ENCODE peak calls at places on chromosomes 12 and 14, in five cellular contexts. Z, U, G, K and P are unnamed samples. For H3K36me3 and H3K27me3, the result is how much of the 10 kb centered on the place peaks cover.

GRCh38 chr12:126734738-126735137 is 1532.2 kb upstream of the TMEM132C start:
- DNase-seq in G (no peak), U (no peak), K (no peak), Z (no peak), P (no peak)

GRCh38 chr12:79402626-79403025 is 288.1 kb downstream of the PAWR start:
- DNase-seq in G (no peak), U (no peak), K (no peak), Z (no peak), P (no peak)

GRCh38 chr12:93302331-93303229 is 75.1 kb upstream of the NUDT4 start:
- DNase-seq in K (no peak), G (no peak), Z (no peak), U (no peak), P (no peak)

GRCh38 chr14:24347140-24347539 is 7.3 kb upstream of the RIPK3 start:
- DNase-seq in Z (no peak), G (no peak), K (no peak), U (no peak), P (no peak)

GRCh38 chr12:3761116-3761770 is 8.3 kb upstream of the CRACR2A start:
- DNase-seq in G (no peak), K (no peak), U (no peak), Z (no peak), P (no peak)

GRCh38 chr12:51827925-51828818 is 20.3 kb downstream of the FIGNL2 start:
- DNase-seq in Z (peak), K (no peak), U (no peak), G (peak), P (no peak)

GRCh38 chr14:22448035-22448904 is 140.8 kb downstream of the DAD1 start:
- DNase-seq in Z (no peak), U (no peak), G (no peak), K (no peak), P (no peak)

GRCh38 chr12:91633734-91634357 is 451.2 kb upstream of the DCN start:
- DNase-seq in G (no peak), Z (no peak), K (peak), U (no peak), P (no peak)

GRCh38 chr14:93566065-93566693 is 135.4 kb downstream of the UNC79 start:
- DNase-seq in G (no peak), U (no peak), K (no peak), Z (no peak), P (no peak)

GRCh38 chr12:92503029-92503931 is 199.5 kb upstream of the PLEKHG7 start:
- DNase-seq in G (no peak), K (no peak), U (no peak), Z (no peak), P (no peak)

GRCh38 chr12:5665615-5666014 is 233.7 kb downstream of the NTF3 start:
- DNase-seq in U (no peak), K (no peak), G (no peak), Z (no peak), P (no peak)

GRCh38 chr12:75690556-75690955 is 179.1 kb upstream of the KRR1 start:
- DNase-seq in K (no peak), Z (peak), G (no peak), U (no peak), P (no peak)

GRCh38 chr12:105723534-105723933 is 393.0 kb downstream of the C12orf75 start:
- DNase-seq in K (no peak), G (no peak), U (no peak), Z (no peak), P (no peak)

GRCh38 chr14:104356738-104357688 is 218.6 kb downstream of the KIF26A start:
- DNase-seq in U (peak), K (no peak), Z (no peak), G (no peak), P (peak)

GRCh38 chr14:77157716-77158115 is 16.1 kb upstream of the ZDHHC22 start:
- DNase-seq in Z (no peak), G (no peak), U (no peak), K (no peak), P (peak)

GRCh38 chr12:46754550-46754949 is 71.2 kb downstream of the SLC38A4 start:
- DNase-seq in K (no peak), U (no peak), G (no peak), Z (no peak), P (no peak)

GRCh38 chr12:123516221-123516780 is 17.2 kb downstream of the RILPL1 start:
- DNase-seq in K (no peak), U (no peak), G (no peak), Z (no peak), P (no peak)

GRCh38 chr12:20366776-20367409 is 1.4 kb upstream of the PDE3A start:
- DNase-seq in K (no peak), U (peak), G (no peak), Z (no peak), P (no peak)

GRCh38 chr12:46959484-46959883 is 119.9 kb upstream of the PCED1B start:
- DNase-seq in K (no peak), G (no peak), Z (peak), U (no peak), P (no peak)

GRCh38 chr12:50862316-50862715 is 19.6 kb downstream of the TMPRSS12 start:
- DNase-seq in G (no peak), K (no peak), U (no peak), Z (peak), P (no peak)

GRCh38 chr14:91219505-91220389 is 24.8 kb downstream of the GPR68 start:
- DNase-seq in G (no peak), K (no peak), U (no peak), Z (no peak), P (no peak)

GRCh38 chr14:24398298-24398942 is 383 bp upstream of the NYNRIN start:
- DNase-seq in U (peak), G (peak), Z (no peak), K (no peak), P (peak)

GRCh38 chr12:11962795-11963347 is 107.9 kb upstream of the BCL2L14 start:
- DNase-seq in G (no peak), U (no peak), Z (no peak), K (no peak), P (no peak)

GRCh38 chr12:3624273-3624672 is 128.6 kb downstream of the CRACR2A start:
- DNase-seq in G (no peak), U (no peak), K (no peak), Z (no peak), P (no peak)

GRCh38 chr14:72679591-72680151 is 214.2 kb downstream of the DPF3 start:
- DNase-seq in Z (no peak), U (peak), G (no peak), K (no peak), P (peak)

GRCh38 chr12:21818627-21819026 is 44.1 kb upstream of the KCNJ8 start:
- DNase-seq in Z (no peak), U (no peak), G (no peak), K (no peak), P (no peak)

GRCh38 chr12:2682301-2683282 is 112.2 kb upstream of the FKBP4 start:
- DNase-seq in G (peak), K (peak), Z (peak), U (peak), P (peak)

GRCh38 chr12:52204931-52205505 is 13.2 kb upstream of the KRT80 start:
- DNase-seq in Z (no peak), G (no peak), K (no peak), U (no peak), P (peak)

GRCh38 chr12:128693771-128694170 is 130.0 kb downstream of the SLC15A4 start:
- DNase-seq in U (no peak), Z (no peak), K (no peak), G (no peak), P (no peak)

GRCh38 chr12:85948340-85948739 is 74.2 kb downstream of the NTS start:
- DNase-seq in G (no peak), U (no peak), Z (no peak), K (no peak), P (no peak)

GRCh38 chr14:87944987-87945604 is 47.9 kb downstream of the GALC start:
- DNase-seq in G (no peak), K (no peak), U (peak), Z (peak), P (no peak)

GRCh38 chr12:14283489-14284144 is 81.9 kb upstream of the ATF7IP start:
- DNase-seq in U (no peak), G (no peak), Z (no peak), K (no peak), P (peak)
- H3K4me3 ChIP-seq in U (no peak), G (no peak), Z (no peak), K (no peak), P (no peak)

GRCh38 chr12:67302162-67302561 is 33.0 kb downstream of the CAND1 start:
- DNase-seq in G (no peak), Z (no peak), K (no peak), U (no peak), P (no peak)
- H3K36me3 ChIP-seq in G (half or more), Z (half or more), K (under half), U (half or more), P (under half)

GRCh38 chr14:99749763-99750715 is 43.2 kb upstream of the EML1 start:
- DNase-seq in G (no peak), K (no peak), Z (no peak), U (peak), P (no peak)
- H3K27me3 ChIP-seq in G (under half), K (under half), Z (under half), U (under half), P (under half)

DNA sequence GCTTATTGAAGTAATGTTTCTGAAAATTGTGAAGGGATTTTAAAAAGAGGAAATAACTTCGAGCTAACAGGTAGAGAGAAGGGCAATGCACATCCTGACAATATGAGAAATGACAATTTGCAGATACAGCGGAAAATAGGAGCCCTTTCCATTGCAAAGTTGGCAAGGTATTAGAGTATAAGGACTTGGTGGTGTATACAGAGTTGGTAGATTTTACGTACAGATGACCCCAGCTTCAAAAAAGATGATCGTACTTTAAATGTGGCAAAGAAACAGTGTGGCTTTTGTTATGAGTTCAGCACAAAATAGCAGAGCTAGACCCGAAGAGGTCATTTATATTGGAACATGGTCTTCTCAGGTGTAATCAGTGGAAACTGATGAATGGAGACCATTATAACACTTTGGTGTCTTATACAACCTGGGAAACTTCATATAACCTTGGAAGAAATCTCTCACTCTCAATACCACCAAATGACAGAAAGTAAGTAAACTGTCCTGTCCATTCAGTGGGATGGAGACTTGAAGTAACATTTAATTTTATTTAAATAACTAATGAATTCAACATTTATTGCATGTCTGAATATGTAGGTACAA is 2.3 kb downstream of the CLEC2B start:
- DNase-seq in K (no peak), G (no peak), Z (no peak), U (no peak), P (no peak)
- H3K4me3 ChIP-seq in K (peak), G (no peak), Z (no peak), U (no peak), P (no peak)

GRCh38 chr14:81193924-81194633 is 26.7 kb downstream of the GTF2A1 start:
- DNase-seq in G (no peak), Z (peak), K (no peak), U (no peak), P (no peak)

GRCh38 chr14:81200041-81200440 is 20.7 kb downstream of the GTF2A1 start:
- DNase-seq in K (peak), G (no peak), Z (no peak), U (no peak), P (no peak)

GRCh38 chr14:81198651-81199050 is 22.1 kb downstream of the GTF2A1 start:
- DNase-seq in G (no peak), U (no peak), Z (no peak), K (no peak), P (no peak)

DNA sequence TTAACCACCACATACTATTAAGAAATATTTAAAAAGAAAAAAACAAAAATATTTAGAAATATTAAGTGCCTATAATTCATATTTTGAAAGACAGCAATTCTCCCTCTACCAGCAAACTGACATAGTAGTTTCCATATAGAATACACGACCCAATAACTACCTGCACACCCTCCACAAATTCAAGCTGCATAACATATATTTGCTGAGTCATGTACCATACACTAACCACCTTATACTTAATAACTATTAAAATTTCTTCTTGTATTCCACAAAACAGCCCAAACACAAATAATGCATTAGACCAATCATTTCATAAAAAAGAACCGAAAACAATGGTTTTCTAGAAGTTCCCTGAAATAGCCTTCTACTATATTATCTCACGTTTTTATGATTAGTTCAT is 21.7 kb downstream of the GTF2A1 start:
- DNase-seq in Z (no peak), G (no peak), K (no peak), U (no peak), P (no peak)
- H3K36me3 ChIP-seq in Z (under half), G (half or more), K (under half), U (half or more), P (under half)

GRCh38 chr12:130199536-130200390 is 37.5 kb downstream of the FZD10 start:
- DNase-seq in G (no peak), U (no peak), K (no peak), Z (no peak), P (no peak)
- H3K27me3 ChIP-seq in G (under half), U (under half), K (under half), Z (half or more), P (under half)

GRCh38 chr12:13254311-13254710 is 57.8 kb downstream of the EMP1 start:
- DNase-seq in K (no peak), U (no peak), Z (no peak), G (no peak), P (no peak)

GRCh38 chr12:13256705-13257045 is 60.1 kb downstream of the EMP1 start:
- DNase-seq in Z (no peak), G (no peak), K (no peak), U (no peak), P (no peak)

GRCh38 chr12:13258212-13258611 is 61.7 kb downstream of the EMP1 start:
- DNase-seq in Z (no peak), G (no peak), K (no peak), U (no peak), P (no peak)

GRCh38 chr12:13257356-13257875 is 60.9 kb downstream of the EMP1 start:
- DNase-seq in G (no peak), U (no peak), Z (no peak), K (no peak), P (no peak)

DNA sequence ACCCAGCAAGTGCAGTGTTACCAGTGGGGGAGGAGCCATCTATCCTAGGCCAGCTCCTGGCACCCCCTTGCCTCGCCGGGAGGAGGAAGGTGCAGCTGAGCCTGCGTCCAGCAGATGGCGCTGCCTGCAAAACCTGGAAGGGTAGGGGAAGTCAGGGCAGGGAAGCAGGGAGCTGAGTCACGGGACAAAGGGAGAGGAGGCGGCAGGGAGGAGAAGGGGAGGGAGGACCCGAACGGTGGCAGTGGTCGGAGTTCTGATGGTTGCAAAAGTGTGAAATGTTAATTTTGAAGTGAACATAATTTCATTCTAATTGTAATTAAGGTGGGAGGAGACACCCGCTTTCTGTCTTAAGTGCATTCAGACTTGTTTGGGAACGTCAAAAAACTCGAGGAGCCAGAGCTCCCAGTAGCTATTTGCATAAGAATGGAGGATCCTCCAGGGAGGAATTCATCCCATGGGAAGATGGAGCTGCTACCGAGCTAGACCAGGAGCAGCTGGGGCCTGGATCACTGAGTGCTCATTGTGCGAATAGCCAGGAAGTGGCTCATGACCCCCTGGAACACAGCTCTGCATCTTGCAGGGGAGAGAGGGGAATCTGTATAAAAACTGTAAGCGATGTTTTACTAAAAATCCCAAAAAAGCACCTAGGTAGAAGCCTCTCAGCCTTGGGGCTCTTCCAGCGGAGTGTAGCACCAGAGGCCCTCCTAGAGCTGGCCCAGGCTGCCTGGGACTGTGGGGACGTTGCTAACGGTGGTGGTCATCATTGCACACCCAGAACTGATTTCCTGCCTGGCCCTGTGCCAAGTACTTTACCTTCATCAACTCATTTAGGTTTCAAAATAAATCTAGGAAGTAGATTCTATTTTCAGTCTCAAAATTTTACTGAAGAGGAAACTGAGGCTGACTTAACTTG is 59.5 kb downstream of the EMP1 start:
- DNase-seq in K (peak), U (peak), Z (peak), G (peak), P (peak)
- H3K4me3 ChIP-seq in K (no peak), U (peak), Z (peak), G (no peak), P (peak)